ENCODE peak calls at places on chromosomes 4 and X, in nine cellular contexts. L is left ventricle myocardium superior, J is GM06990, B is nephron progenitor cell, X is cortex of kidney, Y is NCI-H1417 treated with DMSO at 0.1 percent for 48 hours, E is NCI-H1092, G is hepatocyte, W is KBM-7. Q is an unnamed sample.

GRCh38 chrX:71581210-71581609 is 3.0 kb downstream of the GCNA start:
- DNase-seq in X (no peak), Y (no peak), J (no peak), L (no peak), B (no peak), E (no peak), G (no peak), W (no peak), Q (no peak)

GRCh38 chr4:76681996-76682395 is 215.9 kb downstream of the SOWAHB start:
- DNase-seq in X (no peak), J (no peak), B (no peak), L (no peak), E (no peak), G (no peak), W (no peak), Y (no peak), Q (no peak)

GRCh38 chr4:55754754-55755350 is 64.7 kb upstream of the EXOC1L start:
- DNase-seq in J (no peak), W (no peak), X (no peak), E (no peak), B (no peak), G (no peak), Y (no peak), L (no peak), Q (no peak)

GRCh38 chr4:115711575-115711974 is 598.2 kb upstream of the NDST4 start:
- DNase-seq in E (no peak), X (no peak), J (no peak), Y (no peak), B (peak), L (no peak), W (peak), G (peak), Q (no peak)

GRCh38 chr4:186037692-186038658 is 31.0 kb upstream of the TLR3 start:
- DNase-seq in B (peak), G (peak), X (no peak), L (no peak), J (no peak), W (peak), Y (peak), E (peak), Q (peak)

GRCh38 chr4:35912174-35912573 is 332.1 kb downstream of the ARAP2 start:
- DNase-seq in J (peak), W (no peak), B (no peak), Y (no peak), G (no peak), L (no peak), E (no peak), X (no peak), Q (no peak)

GRCh38 chr4:159105063-159105414 is 2.2 kb downstream of the RAPGEF2 start:
- DNase-seq in G (peak), B (no peak), Y (no peak), L (no peak), E (no peak), W (no peak), X (no peak), J (no peak), Q (no peak)

GRCh38 chrX:151966236-151966635 is 8.2 kb downstream of the GABRE start:
- DNase-seq in J (no peak), L (no peak), W (no peak), E (no peak), Y (no peak), B (no peak), X (no peak), G (no peak), Q (no peak)

GRCh38 chr4:105944535-105944934 is 49.3 kb downstream of the NPNT start:
- DNase-seq in G (no peak), L (no peak), X (no peak), J (no peak), E (no peak), W (no peak), B (no peak), Y (no peak), Q (no peak)

GRCh38 chr4:5759236-5760075 is 48.5 kb downstream of the EVC start:
- DNase-seq in J (no peak), Y (no peak), L (no peak), E (no peak), G (no peak), B (no peak), X (no peak), W (no peak), Q (no peak)

GRCh38 chr4:173370130-173370476 is 651 bp upstream of the SAP30 start:
- DNase-seq in L (peak), X (no peak), B (peak), Y (no peak), J (no peak), E (no peak), G (no peak), W (no peak), Q (no peak)

GRCh38 chr4:52052475-52052780 is 1.3 kb downstream of the SPATA18 start:
- DNase-seq in W (no peak), B (no peak), X (no peak), Y (no peak), L (no peak), G (peak), E (no peak), J (peak), Q (peak)

GRCh38 chr4:105058177-105058812 is 88.4 kb upstream of the TET2 start:
- DNase-seq in X (no peak), J (peak), Y (no peak), W (peak), B (no peak), E (no peak), G (no peak), L (no peak), Q (peak)

GRCh38 chr4:1194028-1194900 is 21.9 kb upstream of the SPON2 start:
- DNase-seq in J (no peak), L (peak), X (no peak), G (peak), Y (no peak), E (peak), B (no peak), W (no peak), Q (no peak)

GRCh38 chr4:113435893-113436292 is 325.6 kb downstream of the CAMK2D start:
- DNase-seq in X (no peak), E (no peak), B (no peak), G (no peak), Y (no peak), W (no peak), J (no peak), L (peak), Q (peak)

GRCh38 chr4:99574530-99575314 is at the start of gene MTTP:
- DNase-seq in Y (no peak), W (no peak), E (no peak), B (no peak), J (peak), X (no peak), G (peak), L (no peak), Q (no peak)

GRCh38 chrX:19017271-19017670 is 33.4 kb upstream of the PHKA2 start:
- DNase-seq in J (no peak), B (peak), G (peak), Y (no peak), L (no peak), W (peak), E (no peak), X (no peak), Q (peak)

GRCh38 chrX:111847491-111847890 is 28.5 kb upstream of the TRPC5OS start:
- DNase-seq in E (no peak), G (no peak), X (no peak), J (no peak), L (no peak), Y (no peak), B (no peak), W (no peak), Q (no peak)

GRCh38 chrX:132271330-132271729 is 52.1 kb upstream of the RAP2C start:
- DNase-seq in E (no peak), W (no peak), G (no peak), X (no peak), J (no peak), L (no peak), B (no peak), Y (no peak), Q (no peak)

GRCh38 chr4:39342731-39343130 is 23.4 kb downstream of the RFC1 start:
- DNase-seq in G (no peak), X (no peak), L (no peak), J (no peak), E (no peak), B (no peak), Y (no peak), W (no peak), Q (no peak)